ENCODE peak calls at places on chromosomes 7 and 10, in four cellular contexts. U is MM.1S, J is endothelial cell, W is epithelial cell of proximal tubule. Y is an unnamed sample.

GRCh38 chr10:47261121-47261520 is 38.9 kb upstream of the GDF10 start:
- DNase-seq in U (peak; percentile 85), J (no peak), W (no peak), Y (peak; percentile 61)

GRCh38 chr7:44838751-44839150 is 9.1 kb downstream of the H2AZ2 start:
- DNase-seq in U (no peak), J (no peak), W (no peak), Y (no peak)

GRCh38 chr7:45968312-45968711 is 47.2 kb upstream of the IGFBP3 start:
- DNase-seq in U (no peak), J (no peak), W (no peak), Y (no peak)

GRCh38 chr10:28676968-28677888 is at the start of gene BAMBI:
- DNase-seq in U (peak; percentile 93), J (peak; percentile 98), W (no peak), Y (peak; percentile 96)

GRCh38 chr10:132616170-132616994 is 78.8 kb downstream of the INPP5A start:
- DNase-seq in U (no peak), J (no peak), W (no peak), Y (no peak)

GRCh38 chr7:103824251-103824650 is 165.2 kb downstream of the RELN start:
- DNase-seq in U (no peak), J (no peak), W (no peak), Y (no peak)

GRCh38 chr7:16989883-16990413 is 108.2 kb upstream of the AGR3 start:
- DNase-seq in U (no peak), J (no peak), W (no peak), Y (no peak)

GRCh38 chr10:75538144-75538543 is 106.7 kb downstream of the LRMDA start:
- DNase-seq in U (no peak), J (no peak), W (no peak), Y (no peak)

GRCh38 chr7:87875151-87876039 is 765 bp downstream of the SLC25A40 start:
- DNase-seq in U (peak; percentile 24), J (no peak), W (no peak), Y (peak; percentile 36)

DNA sequence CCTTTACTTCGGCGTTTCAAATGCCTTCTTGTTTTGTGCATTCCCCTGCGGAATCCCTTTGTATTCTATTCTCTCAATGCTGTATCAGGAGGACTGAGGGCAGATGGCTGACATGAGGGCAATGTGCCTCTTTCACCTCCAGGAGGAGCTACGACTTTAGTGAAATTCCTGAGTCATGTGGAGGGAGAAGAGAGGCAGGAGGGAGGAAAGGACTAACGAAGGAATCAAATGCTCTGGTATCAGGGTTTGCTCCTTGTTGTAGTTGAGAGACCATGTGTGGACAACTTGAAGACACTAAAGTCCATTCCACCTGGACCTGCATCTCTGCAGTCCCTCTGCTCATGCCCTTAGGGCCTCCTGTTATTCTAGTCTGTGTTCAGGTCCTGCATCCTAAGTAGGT is 40.2 kb upstream of the PRSS58 start:
- DNase-seq in U (peak; percentile 22), J (peak; percentile 44), W (no peak), Y (no peak)
- TF ChIP-seq CTCF in U (peak; percentile 47), J (peak; percentile 40), W (peak; percentile 62), Y (no peak)

DNA sequence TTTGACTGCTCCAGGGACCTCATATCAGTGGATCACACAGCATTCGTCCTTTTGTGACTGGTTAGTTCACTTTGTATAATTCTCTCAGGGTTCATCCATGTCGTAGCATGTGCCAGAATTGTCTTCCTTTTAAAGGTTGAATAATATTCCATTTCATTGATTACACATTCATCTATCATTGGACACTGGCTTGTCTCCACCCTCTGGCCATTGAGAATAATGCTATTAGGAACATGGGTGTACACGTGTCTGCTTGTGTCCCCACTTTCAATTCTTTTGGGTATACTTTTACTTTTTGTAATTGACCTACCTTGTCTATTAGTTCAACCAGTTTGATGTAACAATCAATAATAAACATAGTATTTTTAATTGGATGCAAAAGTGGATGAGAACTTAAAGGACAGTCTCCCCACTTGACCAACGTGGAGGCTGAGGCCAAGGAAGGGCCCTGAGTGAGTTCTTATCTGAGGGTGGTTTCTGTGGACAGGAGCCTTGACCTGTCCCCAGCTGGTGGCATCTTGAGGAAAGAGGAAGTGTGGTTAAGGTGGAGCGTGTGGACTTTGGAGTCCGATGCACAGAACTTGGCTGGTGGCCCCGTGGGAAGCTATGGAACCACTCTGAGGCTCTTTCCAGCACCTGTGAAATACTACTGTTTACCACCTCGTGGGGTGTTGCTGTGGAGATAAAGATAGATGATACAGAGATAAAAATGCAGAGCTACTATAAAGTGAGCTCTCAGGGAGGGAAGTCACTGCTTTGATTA is 16.6 kb downstream of the WDFY4 start:
- DNase-seq in U (no peak), J (no peak), W (no peak), Y (no peak)
- TF ChIP-seq CTCF in U (no peak), J (no peak), W (peak; percentile 31), Y (no peak)

DNA sequence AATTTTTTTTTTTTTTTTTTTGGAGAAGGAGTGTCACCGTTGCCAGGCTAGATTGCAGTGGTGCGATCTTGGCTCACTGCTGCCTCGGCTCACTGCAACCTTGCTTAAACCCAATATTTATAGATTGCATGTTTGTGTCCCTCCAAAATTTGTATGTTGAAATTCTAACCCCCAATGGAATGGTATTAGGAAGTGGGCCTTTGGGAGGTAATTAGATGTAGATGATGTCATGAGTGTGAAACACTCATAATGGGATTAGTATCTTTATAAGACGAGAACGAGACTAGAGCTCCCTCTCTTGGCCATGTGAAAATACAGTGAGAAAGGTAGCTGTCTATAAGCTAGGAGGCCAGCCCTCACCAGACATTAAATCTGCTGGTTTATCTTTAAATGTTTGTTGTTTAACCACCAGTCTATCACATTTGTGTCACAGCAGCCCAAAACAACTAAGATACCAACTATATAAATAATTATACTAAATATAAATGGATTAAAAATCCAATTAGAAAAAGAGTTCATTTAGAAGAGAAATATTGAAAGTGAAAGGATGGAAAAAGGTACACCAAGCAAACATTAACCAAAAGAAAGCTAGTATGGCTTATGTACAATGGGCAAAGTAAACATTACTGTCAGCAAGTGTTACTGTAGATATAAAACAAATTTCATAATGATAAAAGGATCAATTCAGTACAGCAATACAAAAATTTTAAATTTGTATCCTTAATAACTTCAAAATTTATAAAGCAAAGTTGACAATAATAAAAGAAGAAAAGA is 9.3 kb downstream of the TCAF1 start:
- DNase-seq in U (peak; percentile 84), J (no peak), W (no peak), Y (no peak)
- TF ChIP-seq CTCF in U (peak; percentile 77), J (peak; percentile 54), W (peak; percentile 57), Y (peak; percentile 22)

DNA sequence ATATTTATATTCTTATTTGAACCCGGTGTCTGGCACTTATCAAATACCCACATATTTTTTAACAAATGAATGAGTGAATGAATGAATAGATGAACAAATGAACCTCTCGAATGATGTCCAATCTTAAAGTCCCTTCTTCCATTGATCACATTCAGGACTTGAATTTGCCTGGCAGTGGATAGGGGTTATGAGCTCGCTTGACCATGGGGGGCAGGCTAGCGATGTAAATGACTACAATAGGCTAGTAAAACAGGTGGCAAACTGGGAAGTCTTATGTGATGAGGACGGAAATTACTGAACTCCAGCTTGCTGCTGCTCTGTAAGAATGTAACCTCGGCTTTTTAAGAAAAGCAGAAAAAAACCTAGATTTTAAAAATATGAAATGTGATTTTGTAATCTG is 247.7 kb upstream of the DKK1 start:
- DNase-seq in U (no peak), J (peak; percentile 21), W (no peak), Y (no peak)
- TF ChIP-seq CTCF in U (no peak), J (no peak), W (no peak), Y (no peak)

GRCh38 chr10:81081887-81082620 is 544.4 kb downstream of the SH2D4B start:
- DNase-seq in U (peak; percentile 59), J (no peak), W (no peak), Y (no peak)
- TF ChIP-seq CTCF in U (peak; percentile 69), J (no peak), W (peak; percentile 66), Y (peak; percentile 10)

Y was measured in GM20000.